ENCODE peak calls at places on chromosomes 7 and 10, in seven cellular contexts. One of them, this sample, is unnamed.

GRCh38 chr7:2049782-2050510 is 182.8 kb downstream of the MAD1L1 start:
- DNase-seq in neuronal stem cell: no peak
- DNase-seq in IMR-90: no peak
- DNase-seq in H9: no peak
- DNase-seq in mesenchymal stem cell: no peak
- DNase-seq in trophoblast cell: no peak
- DNase-seq in H1: no peak
- DNase-seq in this sample: no peak

GRCh38 chr7:108012499-108013430 is 9.8 kb upstream of the LAMB1 start:
- DNase-seq in neuronal stem cell: no peak
- DNase-seq in IMR-90: peak; percentile 79
- DNase-seq in H9: no peak
- DNase-seq in mesenchymal stem cell: no peak
- DNase-seq in trophoblast cell: peak; percentile 67
- DNase-seq in H1: no peak
- DNase-seq in this sample: no peak

GRCh38 chr10:786666-787512 is 97.4 kb upstream of the DIP2C start:
- DNase-seq in neuronal stem cell: no peak
- DNase-seq in IMR-90: no peak
- DNase-seq in H9: no peak
- DNase-seq in mesenchymal stem cell: no peak
- DNase-seq in trophoblast cell: no peak
- DNase-seq in H1: no peak
- DNase-seq in this sample: no peak

GRCh38 chr7:92246363-92247101 is 758 bp downstream of the ANKIB1 start:
- DNase-seq in neuronal stem cell: no peak
- DNase-seq in IMR-90: peak; percentile 18
- DNase-seq in H9: peak; percentile 73
- DNase-seq in mesenchymal stem cell: peak; percentile 55
- DNase-seq in trophoblast cell: peak; percentile 51
- DNase-seq in H1: no peak
- DNase-seq in this sample: peak; percentile 72

GRCh38 chr7:12685550-12685949 is 1.9 kb upstream of the ARL4A start:
- DNase-seq in neuronal stem cell: peak; percentile 30
- DNase-seq in IMR-90: peak; percentile 33
- DNase-seq in H9: peak; percentile 81
- DNase-seq in mesenchymal stem cell: peak; percentile 52
- DNase-seq in trophoblast cell: peak; percentile 75
- DNase-seq in H1: peak; percentile 29
- DNase-seq in this sample: peak; percentile 90

GRCh38 chr7:139850906-139851305 is 21.8 kb downstream of the TBXAS1 start:
- DNase-seq in neuronal stem cell: no peak
- DNase-seq in IMR-90: no peak
- DNase-seq in H9: no peak
- DNase-seq in mesenchymal stem cell: no peak
- DNase-seq in trophoblast cell: no peak
- DNase-seq in H1: no peak
- DNase-seq in this sample: no peak

GRCh38 chr7:146131701-146132100 is 15.1 kb downstream of the CNTNAP2 start:
- DNase-seq in neuronal stem cell: no peak
- DNase-seq in IMR-90: no peak
- DNase-seq in H9: peak; percentile 32
- DNase-seq in mesenchymal stem cell: no peak
- DNase-seq in trophoblast cell: no peak
- DNase-seq in H1: no peak
- DNase-seq in this sample: peak; percentile 92

GRCh38 chr7:36761835-36762234 is 37.5 kb upstream of the AOAH start:
- DNase-seq in neuronal stem cell: no peak
- DNase-seq in IMR-90: no peak
- DNase-seq in H9: no peak
- DNase-seq in mesenchymal stem cell: no peak
- DNase-seq in trophoblast cell: no peak
- DNase-seq in H1: no peak
- DNase-seq in this sample: no peak

GRCh38 chr7:74518654-74519053 is 64.9 kb downstream of the GTF2IRD1 start:
- DNase-seq in neuronal stem cell: no peak
- DNase-seq in IMR-90: no peak
- DNase-seq in H9: no peak
- DNase-seq in mesenchymal stem cell: no peak
- DNase-seq in trophoblast cell: no peak
- DNase-seq in H1: no peak
- DNase-seq in this sample: no peak

GRCh38 chr7:142785841-142786250 is 15.1 kb downstream of the PRSS2 start:
- DNase-seq in neuronal stem cell: no peak
- DNase-seq in IMR-90: no peak
- DNase-seq in H9: peak; percentile 45
- DNase-seq in mesenchymal stem cell: no peak
- DNase-seq in trophoblast cell: no peak
- DNase-seq in H1: no peak
- DNase-seq in this sample: peak; percentile 19

GRCh38 chr10:68135922-68136718 is 26.8 kb downstream of the MYPN start:
- DNase-seq in neuronal stem cell: no peak
- DNase-seq in IMR-90: peak; percentile 92
- DNase-seq in H9: no peak
- DNase-seq in mesenchymal stem cell: peak; percentile 72
- DNase-seq in trophoblast cell: peak; percentile 78
- DNase-seq in H1: peak; percentile 29
- DNase-seq in this sample: peak; percentile 57

GRCh38 chr7:112174192-112174591 is 32.0 kb downstream of the DOCK4 start:
- DNase-seq in neuronal stem cell: no peak
- DNase-seq in IMR-90: no peak
- DNase-seq in H9: no peak
- DNase-seq in mesenchymal stem cell: no peak
- DNase-seq in trophoblast cell: no peak
- DNase-seq in H1: no peak
- DNase-seq in this sample: no peak

GRCh38 chr10:123287594-123288247 is 133.5 kb downstream of the BUB3 start:
- DNase-seq in neuronal stem cell: no peak
- DNase-seq in IMR-90: peak; percentile 2
- DNase-seq in H9: no peak
- DNase-seq in mesenchymal stem cell: no peak
- DNase-seq in trophoblast cell: peak; percentile 95
- DNase-seq in H1: no peak
- DNase-seq in this sample: no peak

GRCh38 chr10:101779544-101780186 is 3.6 kb downstream of the NPM3 start:
- DNase-seq in neuronal stem cell: peak; percentile 79
- DNase-seq in IMR-90: peak; percentile 46
- DNase-seq in H9: peak; percentile 87
- DNase-seq in mesenchymal stem cell: peak; percentile 70
- DNase-seq in trophoblast cell: peak; percentile 88
- DNase-seq in H1: no peak
- DNase-seq in this sample: peak; percentile 88

GRCh38 chr7:119472398-119473038 is 800.5 kb upstream of the KCND2 start:
- DNase-seq in neuronal stem cell: no peak
- DNase-seq in IMR-90: no peak
- DNase-seq in H9: peak; percentile 43
- DNase-seq in mesenchymal stem cell: no peak
- DNase-seq in trophoblast cell: no peak
- DNase-seq in H1: peak; percentile 5
- DNase-seq in this sample: peak; percentile 5

GRCh38 chr7:117130262-117130661 is 177.0 kb downstream of the ST7 start:
- DNase-seq in neuronal stem cell: no peak
- DNase-seq in IMR-90: no peak
- DNase-seq in H9: no peak
- DNase-seq in mesenchymal stem cell: no peak
- DNase-seq in trophoblast cell: no peak
- DNase-seq in H1: no peak
- DNase-seq in this sample: no peak

GRCh38 chr10:132170561-132171361 is 16.0 kb upstream of the DPYSL4 start:
- DNase-seq in neuronal stem cell: no peak
- DNase-seq in IMR-90: no peak
- DNase-seq in H9: no peak
- DNase-seq in mesenchymal stem cell: no peak
- DNase-seq in trophoblast cell: no peak
- DNase-seq in H1: no peak
- DNase-seq in this sample: no peak

GRCh38 chr10:62046522-62047239 is 145.2 kb downstream of the ARID5B start:
- DNase-seq in neuronal stem cell: no peak
- DNase-seq in IMR-90: peak; percentile 47
- DNase-seq in H9: no peak
- DNase-seq in mesenchymal stem cell: peak; percentile 89
- DNase-seq in trophoblast cell: peak; percentile 63
- DNase-seq in H1: no peak
- DNase-seq in this sample: peak; percentile 81

GRCh38 chr10:78215645-78216044 is 182.0 kb downstream of the RPS24 start:
- DNase-seq in neuronal stem cell: no peak
- DNase-seq in IMR-90: peak; percentile 61
- DNase-seq in H9: no peak
- DNase-seq in mesenchymal stem cell: peak; percentile 84
- DNase-seq in trophoblast cell: peak; percentile 11
- DNase-seq in H1: no peak
- DNase-seq in this sample: no peak

GRCh38 chr10:109961181-109962001 is 38.1 kb upstream of the XPNPEP1 start:
- DNase-seq in neuronal stem cell: no peak
- DNase-seq in IMR-90: peak; percentile 69
- DNase-seq in H9: no peak
- DNase-seq in mesenchymal stem cell: peak; percentile 20
- DNase-seq in trophoblast cell: no peak
- DNase-seq in H1: no peak
- DNase-seq in this sample: peak; percentile 82

GRCh38 chr10:4353964-4354363 is 472.0 kb upstream of the AKR1E2 start:
- DNase-seq in neuronal stem cell: no peak
- DNase-seq in IMR-90: peak; percentile 72
- DNase-seq in H9: no peak
- DNase-seq in mesenchymal stem cell: peak; percentile 34
- DNase-seq in trophoblast cell: peak; percentile 37
- DNase-seq in H1: no peak
- DNase-seq in this sample: peak; percentile 3

GRCh38 chr10:101226506-101226887 is 2.8 kb downstream of the LBX1 start:
- DNase-seq in neuronal stem cell: no peak
- DNase-seq in IMR-90: no peak
- DNase-seq in H9: no peak
- DNase-seq in mesenchymal stem cell: no peak
- DNase-seq in trophoblast cell: no peak
- DNase-seq in H1: no peak
- DNase-seq in this sample: no peak

GRCh38 chr7:36639826-36640225 is 84.5 kb downstream of the AOAH start:
- DNase-seq in neuronal stem cell: no peak
- DNase-seq in IMR-90: no peak
- DNase-seq in H9: no peak
- DNase-seq in mesenchymal stem cell: no peak
- DNase-seq in trophoblast cell: no peak
- DNase-seq in H1: no peak
- DNase-seq in this sample: no peak

GRCh38 chr7:16993543-16993942 is 111.8 kb upstream of the AGR3 start:
- DNase-seq in neuronal stem cell: no peak
- DNase-seq in IMR-90: no peak
- DNase-seq in H9: no peak
- DNase-seq in mesenchymal stem cell: no peak
- DNase-seq in trophoblast cell: peak; percentile 61
- DNase-seq in H1: no peak
- DNase-seq in this sample: no peak

GRCh38 chr7:16999541-17000266 is 117.9 kb upstream of the AGR3 start:
- DNase-seq in neuronal stem cell: no peak
- DNase-seq in IMR-90: no peak
- DNase-seq in H9: no peak
- DNase-seq in mesenchymal stem cell: no peak
- DNase-seq in trophoblast cell: no peak
- DNase-seq in H1: no peak
- DNase-seq in this sample: no peak

GRCh38 chr7:16998481-16999051 is 116.8 kb upstream of the AGR3 start:
- DNase-seq in neuronal stem cell: no peak
- DNase-seq in IMR-90: no peak
- DNase-seq in H9: no peak
- DNase-seq in mesenchymal stem cell: no peak
- DNase-seq in trophoblast cell: no peak
- DNase-seq in H1: no peak
- DNase-seq in this sample: peak; percentile 80
- H3K18ac ChIP-seq in neuronal stem cell: no peak overlapping the region
- H3K18ac ChIP-seq in IMR-90: no peak overlapping the region
- H3K18ac ChIP-seq in H9: no peak overlapping the region
- H3K18ac ChIP-seq in mesenchymal stem cell: no peak overlapping the region
- H3K18ac ChIP-seq in trophoblast cell: no peak overlapping the region
- H3K18ac ChIP-seq in H1: no peak overlapping the region
- H3K18ac ChIP-seq in this sample: no peak overlapping the region

DNA sequence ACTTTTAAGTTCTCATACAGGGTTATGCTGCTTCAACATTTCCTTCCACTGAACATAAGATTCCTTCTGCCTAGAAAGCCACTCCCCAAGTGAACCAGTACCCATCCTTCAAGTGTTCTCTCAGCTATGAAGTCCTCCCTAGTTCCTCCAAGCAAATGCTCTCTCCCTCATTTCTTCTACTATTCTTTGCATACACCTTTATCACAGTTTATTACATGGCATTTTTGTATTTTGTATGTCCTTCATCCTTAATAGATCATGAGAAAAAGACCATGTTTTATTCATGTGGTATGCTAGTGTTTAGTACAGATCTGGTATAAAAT is 1.9 kb downstream of the SYPL1 start:
- DNase-seq in neuronal stem cell: no peak
- DNase-seq in IMR-90: no peak
- DNase-seq in H9: no peak
- DNase-seq in mesenchymal stem cell: no peak
- DNase-seq in trophoblast cell: no peak
- DNase-seq in H1: no peak
- DNase-seq in this sample: no peak
- H2BK5ac ChIP-seq in neuronal stem cell: no peak overlapping the region
- H2BK5ac ChIP-seq in IMR-90: no peak overlapping the region
- H2BK5ac ChIP-seq in H9: no peak overlapping the region
- H2BK5ac ChIP-seq in mesenchymal stem cell: no peak overlapping the region
- H2BK5ac ChIP-seq in trophoblast cell: no peak overlapping the region
- H2BK5ac ChIP-seq in H1: no peak overlapping the region
- H2BK5ac ChIP-seq in this sample: no peak overlapping the region

GRCh38 chr10:69452676-69453415 is 1.6 kb downstream of the TSPAN15 start:
- DNase-seq in neuronal stem cell: no peak
- DNase-seq in IMR-90: no peak
- DNase-seq in H9: no peak
- DNase-seq in mesenchymal stem cell: no peak
- DNase-seq in trophoblast cell: no peak
- DNase-seq in H1: no peak
- DNase-seq in this sample: no peak

GRCh38 chr10:69446650-69447151 is 4.6 kb upstream of the TSPAN15 start:
- DNase-seq in neuronal stem cell: no peak
- DNase-seq in IMR-90: peak; percentile 74
- DNase-seq in H9: no peak
- DNase-seq in mesenchymal stem cell: peak; percentile 91
- DNase-seq in trophoblast cell: peak; percentile 73
- DNase-seq in H1: no peak
- DNase-seq in this sample: no peak

GRCh38 chr10:69451209-69451783 is at the start of gene TSPAN15:
- DNase-seq in neuronal stem cell: peak; percentile 88
- DNase-seq in IMR-90: peak; percentile 46
- DNase-seq in H9: peak; percentile 97
- DNase-seq in mesenchymal stem cell: peak; percentile 86
- DNase-seq in trophoblast cell: peak; percentile 79
- DNase-seq in H1: peak; percentile 88
- DNase-seq in this sample: peak; percentile 95

GRCh38 chr10:69451784-69452251 is 553 bp downstream of the TSPAN15 start:
- DNase-seq in neuronal stem cell: no peak
- DNase-seq in IMR-90: no peak
- DNase-seq in H9: peak; percentile 78
- DNase-seq in mesenchymal stem cell: no peak
- DNase-seq in trophoblast cell: peak; percentile 33
- DNase-seq in H1: peak; percentile 10
- DNase-seq in this sample: peak; percentile 33

GRCh38 chr10:69449841-69450240 is 1.4 kb upstream of the TSPAN15 start:
- DNase-seq in neuronal stem cell: peak; percentile 59
- DNase-seq in IMR-90: peak; percentile 13
- DNase-seq in H9: peak; percentile 78
- DNase-seq in mesenchymal stem cell: peak; percentile 85
- DNase-seq in trophoblast cell: peak; percentile 64
- DNase-seq in H1: peak; percentile 39
- DNase-seq in this sample: peak; percentile 90
- H3K4ac ChIP-seq in neuronal stem cell: no peak overlapping the region
- H3K4ac ChIP-seq in IMR-90: peak overlapping the region; percentile 54
- H3K4ac ChIP-seq in H9: no peak overlapping the region
- H3K4ac ChIP-seq in mesenchymal stem cell: peak overlapping the region; percentile 57
- H3K4ac ChIP-seq in trophoblast cell: no peak overlapping the region
- H3K4ac ChIP-seq in H1: no peak overlapping the region
- H3K4ac ChIP-seq in this sample: no peak overlapping the region

GRCh38 chr7:137870078-137870477 is 23.3 kb upstream of the DGKI start:
- DNase-seq in neuronal stem cell: no peak
- DNase-seq in IMR-90: no peak
- DNase-seq in H9: no peak
- DNase-seq in mesenchymal stem cell: no peak
- DNase-seq in trophoblast cell: no peak
- DNase-seq in H1: no peak
- DNase-seq in this sample: no peak
- H3K18ac ChIP-seq in neuronal stem cell: no peak overlapping the region
- H3K18ac ChIP-seq in IMR-90: no peak overlapping the region
- H3K18ac ChIP-seq in H9: no peak overlapping the region
- H3K18ac ChIP-seq in mesenchymal stem cell: no peak overlapping the region
- H3K18ac ChIP-seq in trophoblast cell: no peak overlapping the region
- H3K18ac ChIP-seq in H1: no peak overlapping the region
- H3K18ac ChIP-seq in this sample: no peak overlapping the region

This sample was measured in mesendoderm.